ENCODE peak calls at places on chromosomes 12 and 14, in seven cellular contexts. S is psoas muscle, Y is lower lobe of right lung, Q is tibial nerve, T is cardiac muscle cell, V is GM23338, D is heart right ventricle. N is an unnamed sample. For H3K4me1, the result is how much of the 10 kb centered on the place peaks cover.

GRCh38 chr12:116533343-116534248 is 25.6 kb upstream of the MAP1LC3B2 start:
- DNase-seq in S (peak), Y (peak), Q (peak), T (peak), V (peak), D (peak), N (peak)

GRCh38 chr14:72737560-72737943 is 156.3 kb downstream of the DPF3 start:
- DNase-seq in S (no peak), Y (no peak), Q (no peak), T (no peak), V (no peak), D (no peak), N (no peak)

GRCh38 chr12:110934093-110934852 is 13.9 kb upstream of the MYL2 start:
- DNase-seq in S (peak), Y (no peak), Q (no peak), T (no peak), V (peak), D (no peak), N (no peak)

GRCh38 chr12:52358575-52359350 is 8.5 kb downstream of the KRT85 start:
- DNase-seq in S (no peak), Y (no peak), Q (no peak), T (no peak), V (no peak), D (no peak), N (no peak)

GRCh38 chr14:88063807-88064206 is 58.9 kb downstream of the GPR65 start:
- DNase-seq in S (no peak), Y (no peak), Q (no peak), T (no peak), V (no peak), D (no peak), N (no peak)

GRCh38 chr12:29030006-29030405 is 119.1 kb upstream of the FAR2 start:
- DNase-seq in S (no peak), Y (no peak), Q (no peak), T (no peak), V (no peak), D (no peak), N (no peak)

GRCh38 chr14:70726651-70727375 is 82.5 kb downstream of the MAP3K9 start:
- DNase-seq in S (no peak), Y (no peak), Q (no peak), T (peak), V (no peak), D (no peak), N (no peak)

GRCh38 chr14:22955702-22956575 is 951 bp downstream of the HAUS4 start:
- DNase-seq in S (no peak), Y (no peak), Q (no peak), T (no peak), V (no peak), D (no peak), N (no peak)

GRCh38 chr12:95848575-95849388 is 10.0 kb upstream of the SNRPF start:
- DNase-seq in S (no peak), Y (no peak), Q (no peak), T (peak), V (peak), D (no peak), N (no peak)

GRCh38 chr12:1115471-1116242 is 124.6 kb downstream of the ERC1 start:
- DNase-seq in S (no peak), Y (no peak), Q (no peak), T (peak), V (no peak), D (no peak), N (no peak)

GRCh38 chr12:56596815-56597214 is 33.3 kb downstream of the BAZ2A start:
- DNase-seq in S (no peak), Y (no peak), Q (no peak), T (no peak), V (peak), D (no peak), N (no peak)

GRCh38 chr14:61489932-61490331 is 168.6 kb downstream of the PRKCH start:
- DNase-seq in S (no peak), Y (peak), Q (peak), T (peak), V (no peak), D (peak), N (no peak)

GRCh38 chr12:39958377-39958776 is 147.5 kb downstream of the SLC2A13 start:
- DNase-seq in S (no peak), Y (no peak), Q (no peak), T (peak), V (peak), D (no peak), N (no peak)

GRCh38 chr12:9948606-9949286 is 16.6 kb upstream of the CLEC2A start:
- DNase-seq in S (no peak), Y (no peak), Q (no peak), T (no peak), V (no peak), D (no peak), N (no peak)

GRCh38 chr14:78007160-78007559 is 163.0 kb upstream of the NRXN3 start:
- DNase-seq in S (no peak), Y (no peak), Q (no peak), T (peak), V (no peak), D (no peak), N (no peak)

GRCh38 chr12:96204381-96204780 is 10.2 kb downstream of the ELK3 start:
- DNase-seq in S (no peak), Y (no peak), Q (no peak), T (no peak), V (no peak), D (no peak), N (no peak)

GRCh38 chr14:98946995-98947394 is 325.0 kb downstream of the BCL11B start:
- DNase-seq in S (no peak), Y (no peak), Q (peak), T (peak), V (peak), D (peak), N (no peak)

GRCh38 chr12:132384916-132385315 is 55.5 kb upstream of the GALNT9 start:
- DNase-seq in S (no peak), Y (no peak), Q (no peak), T (no peak), V (no peak), D (no peak), N (no peak)

GRCh38 chr12:15131462-15131861 is 89.8 kb downstream of the RERG start:
- DNase-seq in S (no peak), Y (no peak), Q (no peak), T (no peak), V (no peak), D (no peak), N (no peak)

GRCh38 chr14:101019974-101020710 is 116.6 kb upstream of the RTL1 start:
- DNase-seq in S (no peak), Y (no peak), Q (no peak), T (no peak), V (no peak), D (no peak), N (no peak)

GRCh38 chr12:107365703-107366102 is 272.4 kb upstream of the CRY1 start:
- DNase-seq in S (no peak), Y (no peak), Q (no peak), T (no peak), V (no peak), D (no peak), N (no peak)

GRCh38 chr12:122297494-122297893 is 31.2 kb upstream of the VPS33A start:
- DNase-seq in S (no peak), Y (no peak), Q (no peak), T (no peak), V (no peak), D (no peak), N (no peak)

GRCh38 chr12:15364221-15365170 is 42.2 kb downstream of the PTPRO start:
- DNase-seq in S (no peak), Y (no peak), Q (no peak), T (peak), V (no peak), D (no peak), N (no peak)

GRCh38 chr12:52175411-52176350 is 16.1 kb downstream of the KRT80 start:
- DNase-seq in S (no peak), Y (no peak), Q (no peak), T (peak), V (no peak), D (no peak), N (no peak)

GRCh38 chr12:132614861-132615578 is 3.6 kb upstream of the P2RX2 start:
- DNase-seq in S (peak), Y (peak), Q (peak), T (peak), V (peak), D (peak), N (peak)

GRCh38 chr14:31208546-31209424 is 1.2 kb upstream of the HECTD1 start:
- DNase-seq in S (no peak), Y (no peak), Q (no peak), T (no peak), V (no peak), D (no peak), N (peak)

GRCh38 chr12:116313194-116313910 is 35.9 kb upstream of the MED13L start:
- DNase-seq in S (no peak), Y (no peak), Q (no peak), T (peak), V (no peak), D (no peak), N (no peak)

GRCh38 chr14:98651042-98651441 is 621.0 kb downstream of the BCL11B start:
- DNase-seq in S (no peak), Y (no peak), Q (no peak), T (no peak), V (peak), D (no peak), N (no peak)

GRCh38 chr12:113766880-113767878 is 198.9 kb downstream of the RBM19 start:
- DNase-seq in S (no peak), Y (no peak), Q (no peak), T (peak), V (peak), D (no peak), N (peak)

GRCh38 chr12:13183621-13184020 is 12.9 kb upstream of the EMP1 start:
- DNase-seq in S (no peak), Y (no peak), Q (no peak), T (no peak), V (no peak), D (no peak), N (no peak)
- H3K4me1 ChIP-seq in S (under half), Y (under half), Q (under half), T (under half), V (under half), D (under half), N (under half)

GRCh38 chr12:21438643-21439042 is 1.2 kb downstream of the PYROXD1 start:
- DNase-seq in S (no peak), Y (no peak), Q (no peak), T (peak), V (no peak), D (no peak), N (no peak)
- H3K4me3 ChIP-seq in S (peak), Y (peak), Q (peak), T (peak), V (peak), D (peak), N (peak)

GRCh38 chr14:59268858-59269257 is 80.4 kb downstream of the DAAM1 start:
- DNase-seq in S (no peak), Y (no peak), Q (no peak), T (no peak), V (no peak), D (no peak), N (no peak)
- H3K4me1 ChIP-seq in S (under half), Y (under half), Q (under half), T (under half), V (under half), D (under half), N (under half)

GRCh38 chr12:54189198-54189539 is 384 bp upstream of the SMUG1 start:
- DNase-seq in S (no peak), Y (no peak), Q (no peak), T (no peak), V (no peak), D (no peak), N (no peak)
- H3K4me3 ChIP-seq in S (peak), Y (peak), Q (peak), T (peak), V (peak), D (peak), N (peak)

DNA sequence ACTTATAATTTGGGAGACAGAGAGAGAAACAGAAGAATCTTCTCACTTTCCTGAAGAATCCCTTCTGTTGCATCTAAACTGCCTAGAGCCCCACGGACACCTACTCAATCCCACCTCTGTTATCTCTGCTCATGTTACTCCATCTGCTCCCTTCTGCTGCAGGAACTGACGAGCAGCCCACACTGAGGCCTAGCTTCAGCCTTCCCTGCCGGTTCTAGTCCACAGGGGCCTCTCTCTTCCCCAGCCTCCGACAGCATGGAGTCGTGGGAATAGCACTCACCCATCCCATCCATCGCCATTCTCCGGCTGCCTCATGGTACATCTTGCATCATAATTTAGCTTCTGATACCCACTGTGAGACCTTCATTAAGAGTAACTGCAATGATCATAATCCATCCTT is 4.0 kb downstream of the RAB15 start:
- DNase-seq in S (no peak), Y (no peak), Q (no peak), T (no peak), V (no peak), D (no peak), N (no peak)
- H3K4me1 ChIP-seq in S (under half), Y (under half), Q (under half), T (under half), V (under half), D (under half), N (under half)

GRCh38 chr14:25757364-25757763 is 707.4 kb upstream of the STXBP6 start:
- DNase-seq in S (no peak), Y (no peak), Q (no peak), T (no peak), V (peak), D (no peak), N (no peak)
- H3K4me3 ChIP-seq in S (no peak), Y (no peak), Q (no peak), T (no peak), V (no peak), D (no peak), N (no peak)

GRCh38 chr14:90579816-90580215 is 183.0 kb downstream of the CALM1 start:
- DNase-seq in S (peak), Y (no peak), Q (no peak), T (no peak), V (no peak), D (no peak), N (no peak)
- H3K4me1 ChIP-seq in S (under half), Y (under half), Q (under half), T (under half), V (under half), D (under half), N (under half)

GRCh38 chr14:105015905-105016304 is 5.0 kb downstream of the CDCA4 start:
- DNase-seq in S (no peak), Y (no peak), Q (no peak), T (no peak), V (no peak), D (no peak), N (no peak)

GRCh38 chr14:105015242-105015641 is 5.6 kb downstream of the CDCA4 start:
- DNase-seq in S (no peak), Y (no peak), Q (no peak), T (no peak), V (no peak), D (no peak), N (no peak)

GRCh38 chr14:105014032-105014431 is 6.9 kb downstream of the CDCA4 start:
- DNase-seq in S (no peak), Y (no peak), Q (no peak), T (no peak), V (no peak), D (no peak), N (no peak)

GRCh38 chr14:105013150-105013787 is 7.6 kb downstream of the CDCA4 start:
- DNase-seq in S (no peak), Y (no peak), Q (no peak), T (no peak), V (no peak), D (peak), N (no peak)

DNA sequence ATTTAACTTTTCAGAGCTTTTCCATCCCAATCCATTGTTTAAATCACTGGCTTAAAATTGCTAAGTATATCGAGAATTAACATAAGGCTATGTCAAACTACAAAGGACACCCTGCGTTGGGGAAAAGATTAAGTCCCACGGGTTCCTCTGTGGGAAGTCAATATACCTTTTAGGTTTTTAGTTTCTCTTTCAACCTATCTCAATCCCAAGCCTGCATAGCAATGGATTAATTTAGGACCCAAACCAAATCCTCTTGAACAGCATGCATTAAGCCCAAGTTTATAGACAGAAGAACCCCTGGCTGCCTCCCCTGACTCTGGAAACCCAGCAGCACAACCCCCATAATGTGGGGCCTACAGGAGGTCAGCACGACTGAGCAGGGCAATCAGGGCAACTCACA is 6.3 kb downstream of the CDCA4 start:
- DNase-seq in S (no peak), Y (no peak), Q (no peak), T (no peak), V (no peak), D (no peak), N (no peak)
- H3K4me3 ChIP-seq in S (no peak), Y (no peak), Q (no peak), T (no peak), V (no peak), D (no peak), N (no peak)

DNA sequence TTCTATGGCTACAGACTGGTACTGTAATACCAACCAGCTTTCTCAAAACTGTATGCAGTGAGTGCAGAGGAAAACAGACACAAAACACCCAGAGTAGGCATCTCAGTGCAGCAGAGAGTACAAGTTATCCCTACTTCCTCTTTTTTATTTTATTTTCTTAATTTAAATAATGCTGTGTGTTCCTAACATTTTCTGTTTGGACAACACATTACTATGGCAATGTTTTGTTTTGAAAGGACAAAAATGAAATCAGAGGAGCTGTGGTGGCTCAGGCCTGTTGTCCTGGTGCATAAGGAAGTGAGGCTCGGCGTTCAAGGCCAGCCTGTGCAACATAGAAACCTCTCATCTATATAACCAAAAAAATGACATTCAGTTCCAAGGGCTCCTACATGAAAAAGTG is 33.7 kb upstream of the SELPLG start:
- DNase-seq in S (no peak), Y (peak), Q (no peak), T (no peak), V (no peak), D (no peak), N (no peak)
- H3K4me1 ChIP-seq in S (half or more), Y (half or more), Q (under half), T (under half), V (under half), D (under half), N (under half)

GRCh38 chr12:24066097-24066496 is 116.6 kb upstream of the SOX5 start:
- DNase-seq in S (no peak), Y (no peak), Q (no peak), T (no peak), V (no peak), D (no peak), N (no peak)
- H3K4me3 ChIP-seq in S (no peak), Y (no peak), Q (no peak), T (no peak), V (no peak), D (no peak), N (no peak)

N was measured in SJSA1.